ENCODE peak calls at places on chromosomes 1 and 21, in eight cellular contexts. O, U, E, X, Q, Z, M and J are unnamed samples.

GRCh38 chr1:101992816-101993575 is 3.7 kb downstream of the OLFM3 start:
- DNase-seq in E (no peak), M (no peak), U (no peak), Z (no peak), Q (no peak), X (no peak), O (no peak), J (no peak)

GRCh38 chr1:84086189-84086588 is 57.9 kb upstream of the PRKACB start:
- DNase-seq in Q (no peak), X (no peak), U (no peak), O (no peak), Z (no peak), M (no peak), E (no peak), J (no peak)

GRCh38 chr1:22363403-22364325 is 88.0 kb upstream of the ZBTB40 start:
- DNase-seq in X (no peak), E (no peak), M (no peak), U (peak; percentile 81), O (no peak), Q (no peak), Z (no peak), J (no peak)

GRCh38 chr1:10626781-10627410 is 152.1 kb downstream of the PEX14 start:
- DNase-seq in Q (no peak), O (no peak), M (no peak), U (no peak), Z (peak; percentile 8), X (no peak), E (no peak), J (no peak)

GRCh38 chr1:242467556-242468145 is 56.8 kb downstream of the PLD5 start:
- DNase-seq in X (peak; percentile 72), Q (no peak), E (no peak), O (no peak), U (peak; percentile 79), Z (peak; percentile 64), M (no peak), J (no peak)

GRCh38 chr1:21154717-21155116 is 22.0 kb downstream of the EIF4G3 start:
- DNase-seq in M (no peak), Z (no peak), X (peak; percentile 23), U (no peak), E (no peak), O (no peak), Q (no peak), J (no peak)

GRCh38 chr1:15258828-15259588 is 12.0 kb downstream of the FHAD1 start:
- DNase-seq in U (no peak), M (no peak), O (no peak), Z (no peak), E (no peak), X (no peak), Q (no peak), J (no peak)

GRCh38 chr21:45361033-45361997 is 43.6 kb upstream of the COL18A1 start:
- DNase-seq in E (no peak), Q (no peak), X (no peak), U (no peak), M (no peak), Z (no peak), O (no peak), J (no peak)

GRCh38 chr1:36771222-36771621 is 263.1 kb downstream of the GRIK3 start:
- DNase-seq in Q (no peak), Z (no peak), O (no peak), M (no peak), U (no peak), X (no peak), E (no peak), J (no peak)

GRCh38 chr1:154352245-154352580 is 26.9 kb downstream of the ATP8B2 start:
- DNase-seq in M (no peak), X (no peak), Q (no peak), O (peak; percentile 22), Z (no peak), U (peak; percentile 25), E (no peak), J (no peak)

GRCh38 chr1:65431111-65431705 is 10.7 kb downstream of the LEPR start:
- DNase-seq in Q (no peak), O (no peak), X (peak; percentile 70), U (peak; percentile 47), M (no peak), E (no peak), Z (no peak), J (no peak)

GRCh38 chr1:70057500-70057899 is 147.9 kb downstream of the LRRC40 start:
- DNase-seq in Q (no peak), M (no peak), U (no peak), X (peak; percentile 8), Z (no peak), O (no peak), E (no peak), J (no peak)

GRCh38 chr1:201383647-201384405 is 6.3 kb upstream of the TNNT2 start:
- DNase-seq in Q (peak; percentile 72), M (no peak), E (no peak), U (no peak), O (no peak), Z (no peak), X (peak; percentile 92), J (no peak)

GRCh38 chr1:86748622-86749373 is 44.4 kb downstream of the SH3GLB1 start:
- DNase-seq in Q (no peak), U (no peak), X (no peak), M (no peak), Z (no peak), E (no peak), O (no peak), J (no peak)

GRCh38 chr1:167819849-167820683 is 93.9 kb downstream of the ADCY10 start:
- DNase-seq in O (no peak), Z (peak; percentile 82), M (no peak), E (no peak), X (peak; percentile 94), U (peak; percentile 92), Q (peak; percentile 60), J (no peak)

GRCh38 chr1:71413441-71414170 is 332.8 kb upstream of the ZRANB2 start:
- DNase-seq in E (no peak), Q (no peak), Z (no peak), O (no peak), X (peak; percentile 66), U (no peak), M (no peak), J (no peak)

GRCh38 chr1:228921473-228921872 is 186.2 kb downstream of the RHOU start:
- DNase-seq in E (no peak), U (no peak), Z (no peak), O (no peak), M (no peak), Q (no peak), X (no peak), J (no peak)

GRCh38 chr21:35294231-35294898 is 245.3 kb upstream of the RUNX1 start:
- DNase-seq in Z (no peak), Q (peak; percentile 66), U (no peak), E (no peak), X (peak; percentile 1), O (no peak), M (no peak), J (no peak)

DNA sequence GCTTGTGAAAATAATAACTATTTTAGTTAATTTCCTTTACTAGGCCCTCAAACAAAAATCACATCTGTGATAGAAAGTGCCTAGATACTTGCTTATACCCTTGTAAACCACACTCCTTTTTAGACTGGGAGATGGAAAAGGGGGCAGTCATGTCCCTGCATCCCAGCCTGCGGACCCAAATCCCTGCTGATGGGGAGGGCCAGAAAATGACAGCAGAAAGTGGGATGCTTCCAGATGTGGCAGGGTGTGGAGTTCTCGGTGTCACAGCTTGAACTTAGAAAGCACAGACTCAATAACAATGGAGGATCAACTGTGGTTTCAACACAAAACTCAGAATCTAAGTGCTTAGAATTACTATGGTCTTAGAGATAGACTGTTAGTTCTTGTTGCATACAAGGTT is 95.5 kb upstream of the F3 start:
- DNase-seq in X (no peak), M (no peak), Q (no peak), O (no peak), Z (no peak), U (no peak), E (no peak), J (no peak)
- H3K9me3 ChIP-seq in X (no peaks in the 10 kb centered on the region), M (no peaks in the 10 kb centered on the region), Q (peaks cover 44% of the 10 kb centered on the region), O (no peaks in the 10 kb centered on the region), Z (no peaks in the 10 kb centered on the region), U (no peaks in the 10 kb centered on the region), E (no peaks in the 10 kb centered on the region), J (no peaks in the 10 kb centered on the region)

GRCh38 chr1:235671992-235672391 is 22.4 kb upstream of the GNG4 start:
- DNase-seq in E (no peak), U (no peak), Q (no peak), X (no peak), O (no peak), Z (no peak), M (no peak), J (no peak)
- H3K9me3 ChIP-seq in E (peaks cover 27% of the 10 kb centered on the region), U (peaks cover 11% of the 10 kb centered on the region), Q (peaks cover 19% of the 10 kb centered on the region), X (no peaks in the 10 kb centered on the region), O (no peaks in the 10 kb centered on the region), Z (no peaks in the 10 kb centered on the region), M (peaks cover 39% of the 10 kb centered on the region), J (peaks cover 10% of the 10 kb centered on the region)

DNA sequence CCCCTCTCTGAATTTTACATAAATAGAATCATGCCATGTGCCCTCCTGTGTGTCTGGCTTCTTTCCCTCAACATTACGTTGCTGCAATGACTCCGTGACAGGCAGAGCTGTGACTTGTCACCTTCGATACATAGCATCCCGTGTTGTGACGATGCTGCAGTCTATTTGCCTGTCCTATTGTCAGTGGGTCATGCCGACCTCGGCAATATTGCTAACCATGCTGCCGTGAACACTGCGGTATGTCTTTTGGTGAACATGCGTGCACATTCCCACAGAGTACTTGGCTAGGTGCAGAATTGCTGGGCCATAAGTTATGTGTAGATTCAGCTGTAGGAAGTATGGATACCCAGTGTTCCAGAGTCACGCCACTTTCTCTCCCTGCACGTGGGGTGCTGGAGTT is 36.3 kb upstream of the TTC34 start:
- DNase-seq in X (no peak), E (no peak), Z (no peak), U (no peak), O (no peak), M (no peak), Q (no peak), J (no peak)
- H3K9me3 ChIP-seq in X (no peaks in the 10 kb centered on the region), E (no peaks in the 10 kb centered on the region), Z (no peaks in the 10 kb centered on the region), U (no peaks in the 10 kb centered on the region), O (no peaks in the 10 kb centered on the region), M (no peaks in the 10 kb centered on the region), Q (no peaks in the 10 kb centered on the region), J (no peaks in the 10 kb centered on the region)

DNA sequence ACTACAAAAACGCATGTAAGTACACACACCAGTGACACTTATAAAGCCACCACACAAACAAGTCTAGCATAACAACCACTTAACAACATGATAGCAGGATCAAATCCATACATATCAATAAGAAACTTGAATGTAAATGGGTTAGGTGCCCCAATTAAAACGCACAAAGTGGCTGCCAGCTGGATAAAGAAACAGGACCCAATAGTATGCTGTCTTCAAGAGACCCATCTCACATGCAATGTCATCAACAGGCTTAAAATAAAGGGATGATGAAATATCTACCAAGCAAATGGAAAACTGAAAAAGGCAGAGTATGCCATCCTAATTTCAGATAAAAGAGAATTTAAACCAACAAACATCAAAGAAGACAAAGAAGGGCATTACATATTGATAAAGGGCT is 109.6 kb downstream of the SLC5A9 start:
- DNase-seq in Q (no peak), M (no peak), E (no peak), X (no peak), Z (no peak), U (no peak), O (no peak), J (no peak)
- H3K9me3 ChIP-seq in Q (no peaks in the 10 kb centered on the region), M (peaks cover 18% of the 10 kb centered on the region), E (no peaks in the 10 kb centered on the region), X (no peaks in the 10 kb centered on the region), Z (no peaks in the 10 kb centered on the region), U (peaks cover 6% of the 10 kb centered on the region), O (no peaks in the 10 kb centered on the region), J (no peaks in the 10 kb centered on the region)